ENCODE peak calls at places on chromosomes 1 and 21, in five cellular contexts. X is A172, V is fibroblast of lung, H is LoVo, I is EH. N is an unnamed sample.

GRCh38 chr1:47852006-47852686 is 145.0 kb downstream of the TRABD2B start:
- DNase-seq in X (no peak), V (no peak), H (no peak), I (no peak), N (no peak)

GRCh38 chr21:43929217-43929971 is 64.4 kb downstream of the AGPAT3 start:
- DNase-seq in X (no peak), V (no peak), H (no peak), I (no peak), N (no peak)

GRCh38 chr1:21297975-21298374 is 7.7 kb upstream of the ECE1 start:
- DNase-seq in X (peak), V (peak), H (no peak), I (peak), N (no peak)

GRCh38 chr1:210483821-210484220 is 155.1 kb downstream of the HHAT start:
- DNase-seq in X (no peak), V (no peak), H (no peak), I (no peak), N (no peak)

GRCh38 chr1:19467199-19468187 is 17.8 kb downstream of the CAPZB start:
- DNase-seq in X (no peak), V (no peak), H (no peak), I (no peak), N (no peak)

GRCh38 chr21:14454642-14455009 is 71.7 kb upstream of the HSPA13 start:
- DNase-seq in X (no peak), V (no peak), H (no peak), I (no peak), N (no peak)

GRCh38 chr1:216005916-216006315 is 417.3 kb downstream of the USH2A start:
- DNase-seq in X (peak), V (peak), H (no peak), I (no peak), N (no peak)

GRCh38 chr1:234488054-234488953 is 9.3 kb upstream of the TARBP1 start:
- DNase-seq in X (no peak), V (no peak), H (no peak), I (no peak), N (no peak)

GRCh38 chr1:121483961-121484424 is 299.2 kb downstream of the SRGAP2C start:
- DNase-seq in X (peak), V (peak), H (no peak), I (peak), N (no peak)

GRCh38 chr1:46520063-46520911 is 30.7 kb downstream of the DMBX1 start:
- DNase-seq in X (peak), V (peak), H (peak), I (peak), N (no peak)

GRCh38 chr1:19347538-19348177 is 35.5 kb downstream of the SLC66A1 start:
- DNase-seq in X (no peak), V (no peak), H (no peak), I (no peak), N (no peak)

GRCh38 chr1:216325946-216326345 is 97.3 kb downstream of the USH2A start:
- DNase-seq in X (peak), V (no peak), H (no peak), I (no peak), N (no peak)

GRCh38 chr1:231359113-231359512 is 21.0 kb downstream of the SPRTN start:
- DNase-seq in X (peak), V (peak), H (no peak), I (peak), N (no peak)

GRCh38 chr1:185404864-185405568 is 88.0 kb upstream of the IVNS1ABP start:
- DNase-seq in X (no peak), V (no peak), H (peak), I (no peak), N (no peak)

GRCh38 chr1:41874350-41874749 is 44.4 kb downstream of the HIVEP3 start:
- DNase-seq in X (no peak), V (no peak), H (no peak), I (no peak), N (no peak)

GRCh38 chr1:39955547-39956539 is 898 bp downstream of the MFSD2A start:
- DNase-seq in X (peak), V (peak), H (peak), I (peak), N (no peak)

GRCh38 chr1:215543191-215543606 is 23.9 kb upstream of the KCTD3 start:
- DNase-seq in X (no peak), V (peak), H (no peak), I (peak), N (no peak)

GRCh38 chr1:94926365-94926914 is 470 bp downstream of the CNN3 start:
- DNase-seq in X (peak), V (peak), H (peak), I (peak), N (no peak)

GRCh38 chr1:241323510-241323909 is 33.5 kb downstream of the RGS7 start:
- DNase-seq in X (peak), V (peak), H (peak), I (peak), N (no peak)

GRCh38 chr1:2198571-2198970 is 4.0 kb upstream of the FAAP20 start:
- DNase-seq in X (no peak), V (no peak), H (peak), I (no peak), N (no peak)

GRCh38 chr1:6785721-6786505 is 659 bp downstream of the CAMTA1 start:
- DNase-seq in X (no peak), V (peak), H (peak), I (peak), N (no peak)

GRCh38 chr1:157095091-157095490 is 4.5 kb downstream of the ETV3L start:
- DNase-seq in X (no peak), V (no peak), H (no peak), I (no peak), N (no peak)

GRCh38 chr1:160416369-160416768 is 16.0 kb downstream of the VANGL2 start:
- DNase-seq in X (peak), V (peak), H (peak), I (peak), N (no peak)

N was measured in thoracic aorta.